ENCODE peak calls at places on chromosomes 6 and 20, in ten cellular contexts. One of them, this sample, is unnamed.

GRCh38 chr6:135740580-135740979 is 110.9 kb upstream of the PDE7B start:
- DNase-seq in psoas muscle: no peak
- DNase-seq in body of pancreas: no peak
- DNase-seq in cardiac muscle cell: no peak
- DNase-seq in HFF-Myc: no peak
- DNase-seq in nephron progenitor cell: no peak
- DNase-seq in A549: no peak
- DNase-seq in fibroblast of mammary gland: no peak
- DNase-seq in AG09309: no peak
- DNase-seq in suprapubic skin: no peak
- DNase-seq in this sample: no peak

GRCh38 chr6:2429460-2429859 is 184.1 kb upstream of the GMDS start:
- DNase-seq in psoas muscle: no peak
- DNase-seq in body of pancreas: no peak
- DNase-seq in cardiac muscle cell: no peak
- DNase-seq in HFF-Myc: no peak
- DNase-seq in nephron progenitor cell: no peak
- DNase-seq in A549: no peak
- DNase-seq in fibroblast of mammary gland: no peak
- DNase-seq in AG09309: no peak
- DNase-seq in suprapubic skin: no peak
- DNase-seq in this sample: no peak

GRCh38 chr6:116682334-116682712 is 1.3 kb downstream of the KPNA5 start:
- DNase-seq in psoas muscle: no peak
- DNase-seq in body of pancreas: no peak
- DNase-seq in cardiac muscle cell: no peak
- DNase-seq in HFF-Myc: no peak
- DNase-seq in nephron progenitor cell: no peak
- DNase-seq in A549: no peak
- DNase-seq in fibroblast of mammary gland: peak
- DNase-seq in AG09309: no peak
- DNase-seq in suprapubic skin: no peak
- DNase-seq in this sample: no peak

GRCh38 chr20:48614593-48615274 is 213.1 kb downstream of the PREX1 start:
- DNase-seq in psoas muscle: peak
- DNase-seq in body of pancreas: no peak
- DNase-seq in cardiac muscle cell: no peak
- DNase-seq in HFF-Myc: no peak
- DNase-seq in nephron progenitor cell: no peak
- DNase-seq in A549: no peak
- DNase-seq in fibroblast of mammary gland: no peak
- DNase-seq in AG09309: no peak
- DNase-seq in suprapubic skin: peak
- DNase-seq in this sample: no peak

GRCh38 chr6:136593748-136594490 is 43.7 kb upstream of the MAP7 start:
- DNase-seq in psoas muscle: no peak
- DNase-seq in body of pancreas: peak
- DNase-seq in cardiac muscle cell: peak
- DNase-seq in HFF-Myc: peak
- DNase-seq in nephron progenitor cell: no peak
- DNase-seq in A549: no peak
- DNase-seq in fibroblast of mammary gland: peak
- DNase-seq in AG09309: peak
- DNase-seq in suprapubic skin: no peak
- DNase-seq in this sample: no peak

GRCh38 chr6:139392834-139393233 is 18.4 kb upstream of the CITED2 start:
- DNase-seq in psoas muscle: no peak
- DNase-seq in body of pancreas: no peak
- DNase-seq in cardiac muscle cell: no peak
- DNase-seq in HFF-Myc: no peak
- DNase-seq in nephron progenitor cell: no peak
- DNase-seq in A549: no peak
- DNase-seq in fibroblast of mammary gland: peak
- DNase-seq in AG09309: no peak
- DNase-seq in suprapubic skin: no peak
- DNase-seq in this sample: no peak

GRCh38 chr6:7589949-7590917 is at the start of gene SNRNP48:
- DNase-seq in psoas muscle: peak
- DNase-seq in body of pancreas: peak
- DNase-seq in cardiac muscle cell: peak
- DNase-seq in HFF-Myc: peak
- DNase-seq in nephron progenitor cell: peak
- DNase-seq in A549: peak
- DNase-seq in fibroblast of mammary gland: peak
- DNase-seq in AG09309: peak
- DNase-seq in suprapubic skin: peak
- DNase-seq in this sample: peak

GRCh38 chr6:157989541-157990289 is 8.1 kb downstream of the SYNJ2 start:
- DNase-seq in psoas muscle: peak
- DNase-seq in body of pancreas: peak
- DNase-seq in cardiac muscle cell: peak
- DNase-seq in HFF-Myc: no peak
- DNase-seq in nephron progenitor cell: no peak
- DNase-seq in A549: no peak
- DNase-seq in fibroblast of mammary gland: peak
- DNase-seq in AG09309: no peak
- DNase-seq in suprapubic skin: no peak
- DNase-seq in this sample: no peak

GRCh38 chr20:1423625-1424106 is 30.8 kb upstream of the FKBP1A start:
- DNase-seq in psoas muscle: no peak
- DNase-seq in body of pancreas: peak
- DNase-seq in cardiac muscle cell: peak
- DNase-seq in HFF-Myc: no peak
- DNase-seq in nephron progenitor cell: peak
- DNase-seq in A549: no peak
- DNase-seq in fibroblast of mammary gland: peak
- DNase-seq in AG09309: no peak
- DNase-seq in suprapubic skin: no peak
- DNase-seq in this sample: peak

GRCh38 chr20:23270427-23270911 is 80.1 kb upstream of the NXT1 start:
- DNase-seq in psoas muscle: no peak
- DNase-seq in body of pancreas: no peak
- DNase-seq in cardiac muscle cell: no peak
- DNase-seq in HFF-Myc: no peak
- DNase-seq in nephron progenitor cell: no peak
- DNase-seq in A549: no peak
- DNase-seq in fibroblast of mammary gland: peak
- DNase-seq in AG09309: no peak
- DNase-seq in suprapubic skin: no peak
- DNase-seq in this sample: peak

GRCh38 chr6:125252891-125253290 is 48.9 kb downstream of the HDDC2 start:
- DNase-seq in psoas muscle: no peak
- DNase-seq in body of pancreas: no peak
- DNase-seq in cardiac muscle cell: no peak
- DNase-seq in HFF-Myc: no peak
- DNase-seq in nephron progenitor cell: no peak
- DNase-seq in A549: no peak
- DNase-seq in fibroblast of mammary gland: peak
- DNase-seq in AG09309: no peak
- DNase-seq in suprapubic skin: no peak
- DNase-seq in this sample: no peak

GRCh38 chr20:31987744-31988143 is 19.8 kb downstream of the XKR7 start:
- DNase-seq in psoas muscle: no peak
- DNase-seq in body of pancreas: no peak
- DNase-seq in cardiac muscle cell: no peak
- DNase-seq in HFF-Myc: no peak
- DNase-seq in nephron progenitor cell: no peak
- DNase-seq in A549: peak
- DNase-seq in fibroblast of mammary gland: peak
- DNase-seq in AG09309: no peak
- DNase-seq in suprapubic skin: no peak
- DNase-seq in this sample: no peak

GRCh38 chr6:64121166-64121565 is 485.6 kb downstream of the PHF3 start:
- DNase-seq in psoas muscle: no peak
- DNase-seq in body of pancreas: no peak
- DNase-seq in cardiac muscle cell: no peak
- DNase-seq in HFF-Myc: no peak
- DNase-seq in nephron progenitor cell: no peak
- DNase-seq in A549: no peak
- DNase-seq in fibroblast of mammary gland: no peak
- DNase-seq in AG09309: no peak
- DNase-seq in suprapubic skin: no peak
- DNase-seq in this sample: no peak

GRCh38 chr6:100176321-100176950 is 182.4 kb upstream of the MCHR2 start:
- DNase-seq in psoas muscle: no peak
- DNase-seq in body of pancreas: peak
- DNase-seq in cardiac muscle cell: peak
- DNase-seq in HFF-Myc: peak
- DNase-seq in nephron progenitor cell: no peak
- DNase-seq in A549: no peak
- DNase-seq in fibroblast of mammary gland: peak
- DNase-seq in AG09309: peak
- DNase-seq in suprapubic skin: no peak
- DNase-seq in this sample: peak

GRCh38 chr6:89611666-89612065 is 26.9 kb downstream of the LYRM2 start:
- DNase-seq in psoas muscle: no peak
- DNase-seq in body of pancreas: no peak
- DNase-seq in cardiac muscle cell: no peak
- DNase-seq in HFF-Myc: no peak
- DNase-seq in nephron progenitor cell: no peak
- DNase-seq in A549: no peak
- DNase-seq in fibroblast of mammary gland: peak
- DNase-seq in AG09309: no peak
- DNase-seq in suprapubic skin: no peak
- DNase-seq in this sample: no peak

GRCh38 chr6:89613790-89614189 is 24.8 kb downstream of the LYRM2 start:
- DNase-seq in psoas muscle: no peak
- DNase-seq in body of pancreas: no peak
- DNase-seq in cardiac muscle cell: no peak
- DNase-seq in HFF-Myc: no peak
- DNase-seq in nephron progenitor cell: no peak
- DNase-seq in A549: no peak
- DNase-seq in fibroblast of mammary gland: no peak
- DNase-seq in AG09309: no peak
- DNase-seq in suprapubic skin: no peak
- DNase-seq in this sample: no peak

GRCh38 chr6:89615882-89616281 is 22.7 kb downstream of the LYRM2 start:
- DNase-seq in psoas muscle: no peak
- DNase-seq in body of pancreas: no peak
- DNase-seq in cardiac muscle cell: no peak
- DNase-seq in HFF-Myc: no peak
- DNase-seq in nephron progenitor cell: no peak
- DNase-seq in A549: no peak
- DNase-seq in fibroblast of mammary gland: no peak
- DNase-seq in AG09309: no peak
- DNase-seq in suprapubic skin: no peak
- DNase-seq in this sample: no peak

GRCh38 chr6:89610149-89610642 is 28.4 kb downstream of the LYRM2 start:
- DNase-seq in psoas muscle: peak
- DNase-seq in body of pancreas: peak
- DNase-seq in cardiac muscle cell: peak
- DNase-seq in HFF-Myc: no peak
- DNase-seq in nephron progenitor cell: peak
- DNase-seq in A549: peak
- DNase-seq in fibroblast of mammary gland: peak
- DNase-seq in AG09309: no peak
- DNase-seq in suprapubic skin: peak
- DNase-seq in this sample: peak

GRCh38 chr6:89612121-89612520 is 26.4 kb downstream of the LYRM2 start:
- DNase-seq in psoas muscle: no peak
- DNase-seq in body of pancreas: no peak
- DNase-seq in cardiac muscle cell: no peak
- DNase-seq in HFF-Myc: no peak
- DNase-seq in nephron progenitor cell: peak
- DNase-seq in A549: no peak
- DNase-seq in fibroblast of mammary gland: no peak
- DNase-seq in AG09309: no peak
- DNase-seq in suprapubic skin: no peak
- DNase-seq in this sample: no peak
- TF ChIP-seq CTCF in psoas muscle: no peak
- TF ChIP-seq CTCF in body of pancreas: no peak
- TF ChIP-seq CTCF in cardiac muscle cell: no peak
- TF ChIP-seq CTCF in HFF-Myc: no peak
- TF ChIP-seq CTCF in nephron progenitor cell: no peak
- TF ChIP-seq CTCF in A549: no peak
- TF ChIP-seq CTCF in fibroblast of mammary gland: no peak
- TF ChIP-seq CTCF in AG09309: no peak
- TF ChIP-seq CTCF in suprapubic skin: no peak
- TF ChIP-seq CTCF in this sample: no peak

GRCh38 chr6:56109149-56109548 is 138.2 kb downstream of the COL21A1 start:
- DNase-seq in psoas muscle: no peak
- DNase-seq in body of pancreas: no peak
- DNase-seq in cardiac muscle cell: no peak
- DNase-seq in HFF-Myc: no peak
- DNase-seq in nephron progenitor cell: no peak
- DNase-seq in A549: no peak
- DNase-seq in fibroblast of mammary gland: no peak
- DNase-seq in AG09309: no peak
- DNase-seq in suprapubic skin: no peak
- DNase-seq in this sample: no peak
- TF ChIP-seq CTCF in psoas muscle: no peak
- TF ChIP-seq CTCF in body of pancreas: no peak
- TF ChIP-seq CTCF in cardiac muscle cell: no peak
- TF ChIP-seq CTCF in HFF-Myc: no peak
- TF ChIP-seq CTCF in nephron progenitor cell: no peak
- TF ChIP-seq CTCF in A549: no peak
- TF ChIP-seq CTCF in fibroblast of mammary gland: no peak
- TF ChIP-seq CTCF in AG09309: no peak
- TF ChIP-seq CTCF in suprapubic skin: no peak
- TF ChIP-seq CTCF in this sample: no peak

DNA sequence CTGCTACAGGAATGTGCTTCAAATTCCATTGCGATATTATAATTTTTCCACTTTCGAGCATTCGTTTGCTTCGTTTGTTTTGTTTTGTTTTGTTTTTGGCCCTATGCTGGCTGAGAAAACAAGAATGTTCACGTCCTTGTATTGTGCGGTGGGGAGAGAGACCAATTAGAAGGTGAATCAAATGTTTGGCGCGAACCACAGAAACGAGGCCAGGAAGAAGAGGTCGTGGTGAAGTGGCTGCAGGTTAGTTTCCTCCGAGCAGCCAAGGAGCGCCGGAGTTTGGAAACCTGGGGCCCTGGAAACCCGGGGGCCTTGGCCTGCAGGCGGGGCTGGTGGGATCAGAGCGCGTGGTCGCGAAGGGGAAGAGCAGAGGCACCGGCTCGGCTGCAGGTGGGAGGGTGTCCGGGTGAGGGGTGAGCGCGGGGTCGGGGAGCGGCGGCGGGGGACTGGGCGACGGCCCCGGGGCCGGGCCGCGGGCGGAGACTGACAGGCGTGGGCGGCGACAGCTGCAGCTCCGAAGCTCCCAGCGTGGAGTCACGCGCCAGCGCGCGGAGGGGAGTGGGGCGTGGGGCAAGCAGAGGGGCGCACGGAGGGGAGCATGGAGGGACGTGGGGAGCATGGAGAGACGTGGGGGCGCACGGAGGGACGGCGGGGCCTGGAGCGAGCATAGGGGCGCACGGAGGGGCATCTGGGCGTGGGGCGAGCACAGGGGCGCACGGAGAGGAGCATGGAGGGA is 141.5 kb upstream of the PDE10A start:
- DNase-seq in psoas muscle: no peak
- DNase-seq in body of pancreas: no peak
- DNase-seq in cardiac muscle cell: peak
- DNase-seq in HFF-Myc: no peak
- DNase-seq in nephron progenitor cell: peak
- DNase-seq in A549: no peak
- DNase-seq in fibroblast of mammary gland: peak
- DNase-seq in AG09309: no peak
- DNase-seq in suprapubic skin: no peak
- DNase-seq in this sample: peak
- TF ChIP-seq CTCF in psoas muscle: no peak
- TF ChIP-seq CTCF in body of pancreas: no peak
- TF ChIP-seq CTCF in cardiac muscle cell: peak
- TF ChIP-seq CTCF in HFF-Myc: no peak
- TF ChIP-seq CTCF in nephron progenitor cell: no peak
- TF ChIP-seq CTCF in A549: no peak
- TF ChIP-seq CTCF in fibroblast of mammary gland: no peak
- TF ChIP-seq CTCF in AG09309: no peak
- TF ChIP-seq CTCF in suprapubic skin: no peak
- TF ChIP-seq CTCF in this sample: no peak

GRCh38 chr20:11098888-11099287 is 425.1 kb upstream of the JAG1 start:
- DNase-seq in psoas muscle: no peak
- DNase-seq in body of pancreas: no peak
- DNase-seq in cardiac muscle cell: no peak
- DNase-seq in HFF-Myc: no peak
- DNase-seq in nephron progenitor cell: no peak
- DNase-seq in A549: no peak
- DNase-seq in fibroblast of mammary gland: no peak
- DNase-seq in AG09309: no peak
- DNase-seq in suprapubic skin: no peak
- DNase-seq in this sample: no peak
- TF ChIP-seq CTCF in psoas muscle: no peak
- TF ChIP-seq CTCF in body of pancreas: no peak
- TF ChIP-seq CTCF in cardiac muscle cell: no peak
- TF ChIP-seq CTCF in HFF-Myc: peak
- TF ChIP-seq CTCF in nephron progenitor cell: no peak
- TF ChIP-seq CTCF in A549: no peak
- TF ChIP-seq CTCF in fibroblast of mammary gland: peak
- TF ChIP-seq CTCF in AG09309: peak
- TF ChIP-seq CTCF in suprapubic skin: no peak
- TF ChIP-seq CTCF in this sample: no peak